ENCODE peak calls at places on chromosomes 12 and 14, in eight cellular contexts. One of them, this sample, is unnamed.

GRCh38 chr12:131202592-131203378 is 249.1 kb downstream of the ADGRD1 start:
- DNase-seq in astrocyte: no peak
- DNase-seq in AG20443: no peak
- DNase-seq in nephron progenitor cell: no peak
- DNase-seq in NCI-H2029: no peak
- DNase-seq in NCI-H69: no peak
- DNase-seq in T-cell: no peak
- DNase-seq in anterior cingulate cortex: no peak
- DNase-seq in this sample: no peak

GRCh38 chr14:89330236-89331002 is 86.6 kb downstream of the FOXN3 start:
- DNase-seq in astrocyte: peak; percentile 94
- DNase-seq in AG20443: peak; percentile 88
- DNase-seq in nephron progenitor cell: no peak
- DNase-seq in NCI-H2029: no peak
- DNase-seq in NCI-H69: no peak
- DNase-seq in T-cell: no peak
- DNase-seq in anterior cingulate cortex: no peak
- DNase-seq in this sample: peak; percentile 89

GRCh38 chr14:84806627-84807026 is 723.3 kb upstream of the FLRT2 start:
- DNase-seq in astrocyte: peak; percentile 69
- DNase-seq in AG20443: no peak
- DNase-seq in nephron progenitor cell: no peak
- DNase-seq in NCI-H2029: no peak
- DNase-seq in NCI-H69: no peak
- DNase-seq in T-cell: no peak
- DNase-seq in anterior cingulate cortex: no peak
- DNase-seq in this sample: peak; percentile 15

GRCh38 chr12:101733166-101733565 is 6.1 kb downstream of the SYCP3 start:
- DNase-seq in astrocyte: no peak
- DNase-seq in AG20443: no peak
- DNase-seq in nephron progenitor cell: no peak
- DNase-seq in NCI-H2029: no peak
- DNase-seq in NCI-H69: no peak
- DNase-seq in T-cell: no peak
- DNase-seq in anterior cingulate cortex: no peak
- DNase-seq in this sample: no peak

GRCh38 chr14:34205799-34206198 is 254.9 kb upstream of the EGLN3 start:
- DNase-seq in astrocyte: no peak
- DNase-seq in AG20443: no peak
- DNase-seq in nephron progenitor cell: no peak
- DNase-seq in NCI-H2029: no peak
- DNase-seq in NCI-H69: no peak
- DNase-seq in T-cell: no peak
- DNase-seq in anterior cingulate cortex: no peak
- DNase-seq in this sample: no peak

GRCh38 chr14:20419404-20419803 is 6.1 kb upstream of the TEP1 start:
- DNase-seq in astrocyte: no peak
- DNase-seq in AG20443: no peak
- DNase-seq in nephron progenitor cell: no peak
- DNase-seq in NCI-H2029: no peak
- DNase-seq in NCI-H69: no peak
- DNase-seq in T-cell: no peak
- DNase-seq in anterior cingulate cortex: no peak
- DNase-seq in this sample: no peak

GRCh38 chr14:21264025-21264801 is 5.0 kb downstream of the HNRNPC start:
- DNase-seq in astrocyte: peak; percentile 90
- DNase-seq in AG20443: peak; percentile 47
- DNase-seq in nephron progenitor cell: no peak
- DNase-seq in NCI-H2029: no peak
- DNase-seq in NCI-H69: no peak
- DNase-seq in T-cell: no peak
- DNase-seq in anterior cingulate cortex: no peak
- DNase-seq in this sample: peak; percentile 80

GRCh38 chr14:97267509-97267908 is 470.3 kb downstream of the VRK1 start:
- DNase-seq in astrocyte: peak; percentile 72
- DNase-seq in AG20443: no peak
- DNase-seq in nephron progenitor cell: no peak
- DNase-seq in NCI-H2029: no peak
- DNase-seq in NCI-H69: peak; percentile 64
- DNase-seq in T-cell: no peak
- DNase-seq in anterior cingulate cortex: no peak
- DNase-seq in this sample: no peak

GRCh38 chr14:75339059-75339458 is 60.4 kb downstream of the FOS start:
- DNase-seq in astrocyte: peak; percentile 38
- DNase-seq in AG20443: peak; percentile 84
- DNase-seq in nephron progenitor cell: no peak
- DNase-seq in NCI-H2029: no peak
- DNase-seq in NCI-H69: no peak
- DNase-seq in T-cell: no peak
- DNase-seq in anterior cingulate cortex: no peak
- DNase-seq in this sample: no peak

GRCh38 chr14:91573894-91574837 is 64.1 kb upstream of the PPP4R3A start:
- DNase-seq in astrocyte: peak; percentile 30
- DNase-seq in AG20443: peak; percentile 83
- DNase-seq in nephron progenitor cell: peak; percentile 70
- DNase-seq in NCI-H2029: peak; percentile 55
- DNase-seq in NCI-H69: peak; percentile 84
- DNase-seq in T-cell: peak; percentile 71
- DNase-seq in anterior cingulate cortex: peak; percentile 57
- DNase-seq in this sample: peak; percentile 53

GRCh38 chr12:913919-914718 is 35.4 kb downstream of the RAD52 start:
- DNase-seq in astrocyte: peak; percentile 94
- DNase-seq in AG20443: peak; percentile 51
- DNase-seq in nephron progenitor cell: no peak
- DNase-seq in NCI-H2029: no peak
- DNase-seq in NCI-H69: no peak
- DNase-seq in T-cell: no peak
- DNase-seq in anterior cingulate cortex: no peak
- DNase-seq in this sample: peak; percentile 22

GRCh38 chr14:21068521-21069387 is 1.4 kb upstream of the ARHGEF40 start:
- DNase-seq in astrocyte: peak; percentile 22
- DNase-seq in AG20443: peak; percentile 67
- DNase-seq in nephron progenitor cell: peak; percentile 57
- DNase-seq in NCI-H2029: peak; percentile 31
- DNase-seq in NCI-H69: peak; percentile 77
- DNase-seq in T-cell: no peak
- DNase-seq in anterior cingulate cortex: no peak
- DNase-seq in this sample: peak; percentile 69

GRCh38 chr12:11906284-11906935 is 164.3 kb upstream of the BCL2L14 start:
- DNase-seq in astrocyte: peak; percentile 83
- DNase-seq in AG20443: peak; percentile 79
- DNase-seq in nephron progenitor cell: no peak
- DNase-seq in NCI-H2029: no peak
- DNase-seq in NCI-H69: no peak
- DNase-seq in T-cell: no peak
- DNase-seq in anterior cingulate cortex: no peak
- DNase-seq in this sample: peak; percentile 41

GRCh38 chr14:100582496-100583165 is 4.6 kb downstream of the BEGAIN start:
- DNase-seq in astrocyte: no peak
- DNase-seq in AG20443: no peak
- DNase-seq in nephron progenitor cell: no peak
- DNase-seq in NCI-H2029: no peak
- DNase-seq in NCI-H69: no peak
- DNase-seq in T-cell: no peak
- DNase-seq in anterior cingulate cortex: no peak
- DNase-seq in this sample: no peak

GRCh38 chr14:68819260-68819691 is 26.4 kb upstream of the ZFP36L1 start:
- DNase-seq in astrocyte: peak; percentile 88
- DNase-seq in AG20443: peak; percentile 51
- DNase-seq in nephron progenitor cell: peak; percentile 41
- DNase-seq in NCI-H2029: no peak
- DNase-seq in NCI-H69: peak; percentile 94
- DNase-seq in T-cell: no peak
- DNase-seq in anterior cingulate cortex: no peak
- DNase-seq in this sample: peak; percentile 81

GRCh38 chr14:50957296-50957695 is 13.0 kb upstream of the PYGL start:
- DNase-seq in astrocyte: peak; percentile 32
- DNase-seq in AG20443: peak; percentile 18
- DNase-seq in nephron progenitor cell: no peak
- DNase-seq in NCI-H2029: no peak
- DNase-seq in NCI-H69: peak; percentile 75
- DNase-seq in T-cell: no peak
- DNase-seq in anterior cingulate cortex: no peak
- DNase-seq in this sample: peak; percentile 69

GRCh38 chr12:4855121-4855924 is 54.4 kb upstream of the KCNA1 start:
- DNase-seq in astrocyte: peak; percentile 47
- DNase-seq in AG20443: peak; percentile 83
- DNase-seq in nephron progenitor cell: peak; percentile 66
- DNase-seq in NCI-H2029: peak; percentile 77
- DNase-seq in NCI-H69: peak; percentile 94
- DNase-seq in T-cell: peak; percentile 53
- DNase-seq in anterior cingulate cortex: peak; percentile 81
- DNase-seq in this sample: peak; percentile 85

GRCh38 chr12:6387541-6387940 is 3.6 kb downstream of the LTBR start:
- DNase-seq in astrocyte: no peak
- DNase-seq in AG20443: no peak
- DNase-seq in nephron progenitor cell: no peak
- DNase-seq in NCI-H2029: no peak
- DNase-seq in NCI-H69: no peak
- DNase-seq in T-cell: no peak
- DNase-seq in anterior cingulate cortex: no peak
- DNase-seq in this sample: no peak

GRCh38 chr12:77089701-77090220 is 24.4 kb upstream of the E2F7 start:
- DNase-seq in astrocyte: no peak
- DNase-seq in AG20443: no peak
- DNase-seq in nephron progenitor cell: no peak
- DNase-seq in NCI-H2029: no peak
- DNase-seq in NCI-H69: no peak
- DNase-seq in T-cell: no peak
- DNase-seq in anterior cingulate cortex: no peak
- DNase-seq in this sample: no peak

GRCh38 chr12:53743277-53744129 is 8.3 kb downstream of the CISTR start:
- DNase-seq in astrocyte: no peak
- DNase-seq in AG20443: peak; percentile 83
- DNase-seq in nephron progenitor cell: peak; percentile 68
- DNase-seq in NCI-H2029: peak; percentile 53
- DNase-seq in NCI-H69: peak; percentile 75
- DNase-seq in T-cell: peak; percentile 52
- DNase-seq in anterior cingulate cortex: peak; percentile 72
- DNase-seq in this sample: peak; percentile 55

GRCh38 chr14:102182190-102182589 is 42.5 kb downstream of the WDR20 start:
- DNase-seq in astrocyte: peak; percentile 72
- DNase-seq in AG20443: peak; percentile 59
- DNase-seq in nephron progenitor cell: no peak
- DNase-seq in NCI-H2029: no peak
- DNase-seq in NCI-H69: peak; percentile 76
- DNase-seq in T-cell: no peak
- DNase-seq in anterior cingulate cortex: peak; percentile 40
- DNase-seq in this sample: peak; percentile 40

GRCh38 chr12:131894981-131895639 is 688 bp downstream of the ULK1 start:
- DNase-seq in astrocyte: no peak
- DNase-seq in AG20443: peak; percentile 7
- DNase-seq in nephron progenitor cell: peak; percentile 38
- DNase-seq in NCI-H2029: no peak
- DNase-seq in NCI-H69: peak; percentile 61
- DNase-seq in T-cell: no peak
- DNase-seq in anterior cingulate cortex: no peak
- DNase-seq in this sample: no peak

GRCh38 chr14:66624319-66624937 is 116.5 kb downstream of the GPHN start:
- DNase-seq in astrocyte: peak; percentile 36
- DNase-seq in AG20443: peak; percentile 76
- DNase-seq in nephron progenitor cell: peak; percentile 38
- DNase-seq in NCI-H2029: peak; percentile 2
- DNase-seq in NCI-H69: peak; percentile 30
- DNase-seq in T-cell: no peak
- DNase-seq in anterior cingulate cortex: peak; percentile 61
- DNase-seq in this sample: peak; percentile 81

GRCh38 chr12:61251076-61251475 is 1009.1 kb upstream of the USP15 start:
- DNase-seq in astrocyte: no peak
- DNase-seq in AG20443: no peak
- DNase-seq in nephron progenitor cell: no peak
- DNase-seq in NCI-H2029: no peak
- DNase-seq in NCI-H69: no peak
- DNase-seq in T-cell: no peak
- DNase-seq in anterior cingulate cortex: no peak
- DNase-seq in this sample: no peak

GRCh38 chr12:65784616-65785015 is 39.7 kb upstream of the HMGA2 start:
- DNase-seq in astrocyte: no peak
- DNase-seq in AG20443: peak; percentile 46
- DNase-seq in nephron progenitor cell: no peak
- DNase-seq in NCI-H2029: no peak
- DNase-seq in NCI-H69: no peak
- DNase-seq in T-cell: no peak
- DNase-seq in anterior cingulate cortex: no peak
- DNase-seq in this sample: peak; percentile 44

GRCh38 chr14:96277890-96278289 is 21.9 kb downstream of the BDKRB1 start:
- DNase-seq in astrocyte: no peak
- DNase-seq in AG20443: no peak
- DNase-seq in nephron progenitor cell: no peak
- DNase-seq in NCI-H2029: no peak
- DNase-seq in NCI-H69: no peak
- DNase-seq in T-cell: no peak
- DNase-seq in anterior cingulate cortex: no peak
- DNase-seq in this sample: no peak

GRCh38 chr12:49201595-49202295 is 12.9 kb upstream of the TUBA1A start:
- DNase-seq in astrocyte: peak; percentile 87
- DNase-seq in AG20443: peak; percentile 16
- DNase-seq in nephron progenitor cell: no peak
- DNase-seq in NCI-H2029: peak; percentile 95
- DNase-seq in NCI-H69: peak; percentile 86
- DNase-seq in T-cell: no peak
- DNase-seq in anterior cingulate cortex: no peak
- DNase-seq in this sample: peak; percentile 60

GRCh38 chr12:75760481-75761324 is 249.3 kb upstream of the KRR1 start:
- DNase-seq in astrocyte: no peak
- DNase-seq in AG20443: no peak
- DNase-seq in nephron progenitor cell: no peak
- DNase-seq in NCI-H2029: no peak
- DNase-seq in NCI-H69: no peak
- DNase-seq in T-cell: no peak
- DNase-seq in anterior cingulate cortex: no peak
- DNase-seq in this sample: no peak

GRCh38 chr14:97456958-97457357 is 659.8 kb downstream of the VRK1 start:
- DNase-seq in astrocyte: no peak
- DNase-seq in AG20443: no peak
- DNase-seq in nephron progenitor cell: no peak
- DNase-seq in NCI-H2029: no peak
- DNase-seq in NCI-H69: no peak
- DNase-seq in T-cell: no peak
- DNase-seq in anterior cingulate cortex: no peak
- DNase-seq in this sample: no peak

GRCh38 chr14:43503508-43503907 is 1003.6 kb downstream of the FSCB start:
- DNase-seq in astrocyte: no peak
- DNase-seq in AG20443: no peak
- DNase-seq in nephron progenitor cell: no peak
- DNase-seq in NCI-H2029: no peak
- DNase-seq in NCI-H69: peak; percentile 52
- DNase-seq in T-cell: no peak
- DNase-seq in anterior cingulate cortex: no peak
- DNase-seq in this sample: peak; percentile 1

GRCh38 chr12:2334291-2335088 is 281.7 kb downstream of the CACNA1C start:
- DNase-seq in astrocyte: no peak
- DNase-seq in AG20443: no peak
- DNase-seq in nephron progenitor cell: no peak
- DNase-seq in NCI-H2029: no peak
- DNase-seq in NCI-H69: no peak
- DNase-seq in T-cell: no peak
- DNase-seq in anterior cingulate cortex: no peak
- DNase-seq in this sample: peak; percentile 52

GRCh38 chr12:22034709-22035506 is 11.1 kb upstream of the CMAS start:
- DNase-seq in astrocyte: peak; percentile 34
- DNase-seq in AG20443: no peak
- DNase-seq in nephron progenitor cell: no peak
- DNase-seq in NCI-H2029: no peak
- DNase-seq in NCI-H69: no peak
- DNase-seq in T-cell: no peak
- DNase-seq in anterior cingulate cortex: no peak
- DNase-seq in this sample: peak; percentile 58

GRCh38 chr12:54390668-54391551 is 6.4 kb upstream of the ZNF385A start:
- DNase-seq in astrocyte: no peak
- DNase-seq in AG20443: no peak
- DNase-seq in nephron progenitor cell: peak; percentile 83
- DNase-seq in NCI-H2029: peak; percentile 22
- DNase-seq in NCI-H69: peak; percentile 91
- DNase-seq in T-cell: peak; percentile 65
- DNase-seq in anterior cingulate cortex: no peak
- DNase-seq in this sample: no peak

GRCh38 chr14:106681161-106681955 is 1155.0 kb downstream of the TMEM121 start:
- DNase-seq in astrocyte: no peak
- DNase-seq in AG20443: no peak
- DNase-seq in nephron progenitor cell: no peak
- DNase-seq in NCI-H2029: no peak
- DNase-seq in NCI-H69: no peak
- DNase-seq in T-cell: no peak
- DNase-seq in anterior cingulate cortex: no peak
- DNase-seq in this sample: no peak